ENCODE peak calls at places on chromosomes 16 and 17, in nine cellular contexts. N is ascending aorta; D is caudate nucleus; P is dorsolateral prefrontal cortex; K is WTC11; E is transverse colon; U is NCI-H460; M is fibroblast of pulmonary artery; C is activated CD4-positive, alpha-beta T cell treated with anti-CD3 and anti-CD28 coated beads, Interleukin-2, amount 50 U/mL, for 1 hour. L is an unnamed sample.

GRCh38 chr17:15742051-15742795 is 10.1 kb downstream of the TBC1D26 start:
- DNase-seq in K (no peak), M (no peak), P (no peak), E (no peak), U (no peak), N (no peak), C (no peak), D (no peak), L (no peak)

GRCh38 chr16:49054606-49055005 is 227.0 kb downstream of the CBLN1 start:
- DNase-seq in U (no peak), P (no peak), M (no peak), D (no peak), N (no peak), K (no peak), E (no peak), C (no peak), L (no peak)

GRCh38 chr16:2842340-2843000 is 12.4 kb downstream of the ZG16B start:
- DNase-seq in D (peak; percentile 18), E (peak; percentile 52), C (peak; percentile 62), M (peak; percentile 43), P (peak; percentile 49), N (no peak), U (no peak), K (peak; percentile 87), L (no peak)

GRCh38 chr17:29444589-29444988 is 54.4 kb downstream of the TAOK1 start:
- DNase-seq in D (no peak), K (no peak), P (no peak), N (no peak), U (no peak), C (no peak), M (peak; percentile 52), E (no peak), L (no peak)

GRCh38 chr17:68776451-68776850 is 175.3 kb upstream of the FAM20A start:
- DNase-seq in N (no peak), K (no peak), D (no peak), M (no peak), P (no peak), U (no peak), E (no peak), C (no peak), L (no peak)

GRCh38 chr16:7946142-7946541 is 613.5 kb downstream of the RBFOX1 start:
- DNase-seq in K (no peak), P (no peak), E (no peak), M (no peak), N (no peak), U (no peak), D (no peak), C (no peak), L (no peak)

GRCh38 chr16:82995927-82996441 is 369.2 kb downstream of the CDH13 start:
- DNase-seq in N (no peak), K (no peak), D (no peak), C (no peak), U (peak; percentile 54), E (peak; percentile 23), M (peak; percentile 94), P (no peak), L (peak; percentile 63)

GRCh38 chr17:33012522-33013033 is 20.9 kb downstream of the SPACA3 start:
- DNase-seq in P (no peak), C (no peak), E (no peak), M (peak; percentile 87), K (no peak), D (no peak), N (no peak), U (peak; percentile 46), L (no peak)

GRCh38 chr16:66954097-66954659 is 6.9 kb upstream of the CES3 start:
- DNase-seq in P (peak; percentile 81), U (peak; percentile 89), N (no peak), D (peak; percentile 2), M (peak; percentile 84), K (peak; percentile 85), E (peak; percentile 89), C (peak; percentile 74), L (peak; percentile 77)

GRCh38 chr16:48536600-48537200 is 73.3 kb downstream of the N4BP1 start:
- DNase-seq in N (no peak), C (no peak), P (no peak), K (no peak), E (no peak), U (no peak), D (no peak), M (peak; percentile 40), L (no peak)

GRCh38 chr16:84838383-84838948 is 18.7 kb downstream of the CRISPLD2 start:
- DNase-seq in K (no peak), P (no peak), M (no peak), N (no peak), E (no peak), C (no peak), D (no peak), U (no peak), L (no peak)

GRCh38 chr17:45235071-45236001 is 13.7 kb downstream of the FMNL1 start:
- DNase-seq in U (no peak), E (peak; percentile 83), M (peak; percentile 87), C (peak; percentile 85), P (peak; percentile 61), K (peak; percentile 94), D (peak; percentile 18), N (no peak), L (peak; percentile 55)

GRCh38 chr16:28951410-28951943 is 740 bp downstream of the NFATC2IP start:
- DNase-seq in M (no peak), N (no peak), P (no peak), K (peak; percentile 41), D (no peak), E (peak; percentile 74), U (no peak), C (no peak), L (peak; percentile 11)

GRCh38 chr16:85733839-85734170 is 17.1 kb downstream of the C16orf74 start:
- DNase-seq in E (no peak), K (peak; percentile 88), U (no peak), M (no peak), N (no peak), D (no peak), C (no peak), P (no peak), L (no peak)

GRCh38 chr17:44906987-44907681 is 7.9 kb upstream of the EFTUD2 start:
- DNase-seq in N (no peak), D (no peak), K (no peak), E (no peak), P (no peak), C (no peak), U (no peak), M (no peak), L (no peak)

GRCh38 chr17:45306094-45306493 is 10.7 kb downstream of the MAP3K14 start:
- DNase-seq in N (no peak), C (no peak), P (no peak), M (no peak), D (no peak), K (no peak), E (no peak), U (no peak), L (no peak)

GRCh38 chr17:75854111-75854748 is 905 bp downstream of the WBP2 start:
- DNase-seq in P (no peak), K (no peak), D (peak; percentile 47), E (no peak), U (no peak), N (no peak), C (no peak), M (peak; percentile 66), L (peak; percentile 47)

GRCh38 chr16:28157768-28158535 is 53.8 kb downstream of the XPO6 start:
- DNase-seq in E (no peak), U (no peak), K (no peak), M (peak; percentile 78), D (no peak), C (no peak), N (no peak), P (no peak), L (no peak)

GRCh38 chr17:7499161-7499560 is 15.0 kb downstream of the POLR2A start:
- DNase-seq in D (no peak), C (no peak), M (no peak), E (no peak), N (no peak), U (no peak), P (no peak), K (no peak), L (no peak)

GRCh38 chr16:57709663-57710062 is 15.1 kb downstream of the DRC7 start:
- DNase-seq in P (no peak), N (no peak), E (no peak), C (no peak), D (no peak), K (no peak), U (no peak), M (no peak), L (no peak)

GRCh38 chr17:7418472-7419152 is 1.5 kb upstream of the SPEM1 start:
- DNase-seq in C (no peak), N (no peak), U (no peak), D (no peak), P (no peak), K (no peak), E (no peak), M (no peak), L (no peak)

GRCh38 chr16:17768257-17768656 is 297.5 kb upstream of the XYLT1 start:
- DNase-seq in E (no peak), M (peak; percentile 14), C (no peak), N (no peak), P (no peak), U (peak; percentile 85), D (no peak), K (no peak), L (no peak)

GRCh38 chr17:77880702-77881450 is 77.6 kb upstream of the TNRC6C start:
- DNase-seq in N (no peak), C (no peak), P (no peak), M (no peak), U (no peak), D (no peak), K (no peak), E (no peak), L (no peak)

GRCh38 chr17:8803531-8804416 is 4.6 kb upstream of the MFSD6L start:
- DNase-seq in P (no peak), U (no peak), N (no peak), C (no peak), D (no peak), M (no peak), E (no peak), K (peak; percentile 43), L (no peak)

L was measured in LoVo.